ENCODE peak calls at places on chromosomes 6 and 20, in four cellular contexts. C, G, N and Q are unnamed samples.

GRCh38 chr6:155782320-155782730 is 326.7 kb upstream of the NOX3 start:
- DNase-seq in C (peak; percentile 95), G (no peak), N (peak; percentile 90), Q (peak; percentile 47)

GRCh38 chr6:83952830-83953229 is 80.7 kb upstream of the MRAP2 start:
- DNase-seq in C (no peak), G (no peak), N (peak; percentile 1), Q (no peak)

GRCh38 chr6:111823831-111824607 is 49.2 kb downstream of the FYN start:
- DNase-seq in C (peak; percentile 50), G (no peak), N (peak; percentile 82), Q (peak; percentile 34)

GRCh38 chr20:7924692-7925091 is 15.6 kb downstream of the HAO1 start:
- DNase-seq in C (peak; percentile 93), G (no peak), N (peak; percentile 85), Q (peak; percentile 80)

GRCh38 chr20:44632103-44632752 is 19.3 kb downstream of the ADA start:
- DNase-seq in C (no peak), G (no peak), N (no peak), Q (no peak)

GRCh38 chr6:49551126-49551865 is 828 bp downstream of the C6orf141 start:
- DNase-seq in C (peak; percentile 34), G (no peak), N (no peak), Q (no peak)

GRCh38 chr6:47254051-47254450 is 55.7 kb downstream of the TNFRSF21 start:
- DNase-seq in C (no peak), G (no peak), N (no peak), Q (no peak)

GRCh38 chr6:100138346-100139022 is 144.5 kb upstream of the MCHR2 start:
- DNase-seq in C (no peak), G (no peak), N (no peak), Q (peak; percentile 94)

GRCh38 chr6:56399250-56399671 is 151.9 kb upstream of the COL21A1 start:
- DNase-seq in C (peak; percentile 76), G (no peak), N (peak; percentile 35), Q (peak; percentile 28)

GRCh38 chr20:373171-373890 is 7.2 kb upstream of the TRIB3 start:
- DNase-seq in C (peak; percentile 48), G (peak; percentile 39), N (peak; percentile 94), Q (peak; percentile 73)

GRCh38 chr6:3617192-3617631 is 134.3 kb downstream of the PXDC1 start:
- DNase-seq in C (no peak), G (no peak), N (no peak), Q (no peak)

GRCh38 chr6:25614052-25614451 is 38.0 kb upstream of the SCGN start:
- DNase-seq in C (no peak), G (no peak), N (no peak), Q (no peak)

GRCh38 chr6:113383701-113384100 is 473.4 kb upstream of the MARCKS start:
- DNase-seq in C (no peak), G (no peak), N (no peak), Q (no peak)

GRCh38 chr6:43763133-43763797 is 6.7 kb upstream of the VEGFA start:
- DNase-seq in C (no peak), G (no peak), N (peak; percentile 47), Q (no peak)

GRCh38 chr6:131657630-131658111 is 20.6 kb downstream of the ENPP3 start:
- DNase-seq in C (peak; percentile 54), G (no peak), N (peak; percentile 40), Q (no peak)
- H3K27ac ChIP-seq in C (peak overlapping the region; percentile 50), G (no peak overlapping the region), N (no peak overlapping the region), Q (no peak overlapping the region)

DNA sequence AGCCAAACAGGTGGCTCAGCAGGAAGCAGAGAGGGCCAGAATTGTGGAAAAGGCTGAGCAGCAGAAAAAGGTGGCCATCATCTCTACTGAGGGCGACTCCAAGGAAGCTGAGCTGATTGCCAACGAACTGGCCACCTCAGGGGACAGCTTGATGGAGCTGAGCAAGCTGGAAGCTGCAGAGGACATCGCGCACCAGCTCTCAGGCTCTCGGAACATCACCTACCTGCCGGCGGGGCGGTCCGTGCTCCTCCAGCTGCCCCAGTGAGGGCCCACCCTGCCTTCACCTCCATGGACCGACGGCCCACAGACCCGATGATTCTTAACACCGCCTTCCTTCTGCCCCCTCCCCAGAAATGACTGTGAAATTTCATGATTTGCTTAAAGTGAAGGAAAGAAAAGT is 17.8 kb upstream of the RAET1L start:
- DNase-seq in C (no peak), G (no peak), N (no peak), Q (no peak)
- H3K27me3 ChIP-seq in C (peaks cover 4% of the 10 kb centered on the region), G (no peaks in the 10 kb centered on the region), N (peaks cover 97% of the 10 kb centered on the region), Q (peaks cover 14% of the 10 kb centered on the region)

DNA sequence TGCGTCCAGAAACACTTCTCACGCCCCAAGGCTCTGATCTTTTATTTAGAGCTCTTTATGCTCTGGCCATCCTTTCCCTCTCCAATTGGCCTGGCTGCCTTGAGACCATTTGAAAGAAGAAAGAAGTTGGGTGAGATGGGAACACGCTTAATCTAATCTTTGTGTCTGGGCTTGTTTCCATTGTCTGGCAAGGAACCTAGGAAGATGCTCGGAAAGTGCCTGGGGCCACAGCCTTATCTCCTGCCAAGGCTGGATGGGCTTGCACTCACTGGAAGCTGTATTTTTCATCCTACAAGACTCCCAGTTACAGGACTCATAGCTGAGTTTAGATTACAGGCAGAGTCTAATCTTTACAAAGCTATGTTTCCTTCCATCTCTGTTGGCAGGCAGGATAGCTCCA is 33.2 kb upstream of the CDYL start:
- DNase-seq in C (no peak), G (no peak), N (peak; percentile 37), Q (no peak)
- H3K27ac ChIP-seq in C (no peak overlapping the region), G (no peak overlapping the region), N (no peak overlapping the region), Q (no peak overlapping the region)

GRCh38 chr20:33072813-33073212 is 6.6 kb upstream of the BPIFB4 start:
- DNase-seq in C (no peak), G (no peak), N (no peak), Q (no peak)
- H3K27me3 ChIP-seq in C (peaks cover 39% of the 10 kb centered on the region), G (no peaks in the 10 kb centered on the region), N (peaks cover 3% of the 10 kb centered on the region), Q (no peaks in the 10 kb centered on the region)